ENCODE peak calls at places on chromosomes 1 and 21, in seven cellular contexts. E is cardiac fibroblast, N is body of pancreas, F is right lobe of liver, S is heart right ventricle, Q is psoas muscle, L is astrocyte. I is an unnamed sample.

GRCh38 chr1:150484861-150485260 is 2.4 kb upstream of the TARS2 start:
- DNase-seq in F (peak; percentile 14), N (no peak), Q (no peak), E (peak; percentile 54), S (no peak), L (peak; percentile 21), I (no peak)

GRCh38 chr1:184945034-184945433 is 29.3 kb downstream of the NIBAN1 start:
- DNase-seq in E (peak; percentile 61), F (no peak), Q (no peak), L (peak; percentile 33), S (no peak), N (no peak), I (no peak)

GRCh38 chr1:240030236-240030635 is 61.4 kb upstream of the FMN2 start:
- DNase-seq in Q (no peak), N (no peak), L (peak; percentile 71), F (no peak), S (no peak), E (peak; percentile 1), I (peak; percentile 10)

GRCh38 chr1:64451449-64451848 is 18.5 kb upstream of the CACHD1 start:
- DNase-seq in N (no peak), E (no peak), Q (no peak), L (no peak), F (no peak), S (no peak), I (no peak)

GRCh38 chr1:92536593-92537332 is 50.0 kb upstream of the GFI1 start:
- DNase-seq in F (no peak), Q (no peak), S (no peak), L (peak; percentile 60), E (peak; percentile 49), N (no peak), I (peak; percentile 18)

GRCh38 chr1:109625601-109626560 is 6.2 kb downstream of the AMPD2 start:
- DNase-seq in S (no peak), F (no peak), E (no peak), Q (no peak), L (no peak), N (no peak), I (no peak)

GRCh38 chr1:27057801-27058647 is 45.4 kb upstream of the TENT5B start:
- DNase-seq in L (no peak), F (no peak), E (peak; percentile 29), S (no peak), Q (no peak), N (no peak), I (no peak)

GRCh38 chr1:180935326-180936109 is 22.8 kb downstream of the KIAA1614 start:
- DNase-seq in F (peak; percentile 76), E (no peak), N (no peak), S (no peak), Q (no peak), L (no peak), I (no peak)

GRCh38 chr1:48654606-48655210 is 122.0 kb downstream of the BEND5 start:
- DNase-seq in Q (no peak), F (no peak), L (no peak), N (no peak), E (no peak), S (no peak), I (no peak)

GRCh38 chr1:110176299-110176956 is 26.1 kb downstream of the SLC6A17 start:
- DNase-seq in Q (no peak), L (no peak), F (no peak), S (peak; percentile 58), N (peak; percentile 36), E (no peak), I (no peak)

GRCh38 chr21:40335689-40336088 is 468.5 kb downstream of the PCP4 start:
- DNase-seq in Q (no peak), N (no peak), E (no peak), S (no peak), L (no peak), F (no peak), I (no peak)

GRCh38 chr21:42496839-42497202 is 797 bp upstream of the RSPH1 start:
- DNase-seq in F (no peak), S (peak; percentile 29), E (no peak), L (no peak), N (peak; percentile 49), Q (peak; percentile 53), I (no peak)

GRCh38 chr1:21436488-21437340 is 3.2 kb upstream of the NBPF3 start:
- DNase-seq in N (peak; percentile 29), S (peak; percentile 28), F (no peak), L (no peak), E (no peak), Q (no peak), I (no peak)

GRCh38 chr1:202207292-202207691 is 13.7 kb downstream of the LGR6 start:
- DNase-seq in N (no peak), L (peak; percentile 68), E (peak; percentile 86), S (peak; percentile 17), Q (no peak), F (no peak), I (peak; percentile 69)
- TF ChIP-seq CTCF in N (no peak), L (no peak), E (no peak), S (no peak), Q (no peak), F (no peak), I (peak; percentile 58)

DNA sequence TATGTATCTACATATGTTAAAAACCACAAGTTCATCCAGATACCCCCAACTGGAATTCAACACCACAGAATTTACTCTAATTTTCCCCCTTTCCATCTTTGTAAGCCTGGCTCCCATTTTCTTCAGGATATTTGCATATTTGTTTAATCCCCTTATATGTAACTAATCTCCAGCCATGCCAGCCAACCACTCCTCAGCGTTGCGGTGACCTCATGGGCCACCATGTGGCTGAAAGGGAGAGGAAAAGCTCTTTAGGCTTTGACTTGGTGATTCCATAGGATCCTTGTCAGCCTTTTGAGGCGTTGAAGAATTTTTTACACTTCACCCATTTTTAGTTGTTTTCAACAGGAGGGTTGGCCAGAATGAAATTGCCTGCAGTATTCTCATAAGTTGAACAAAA is 10.0 kb downstream of the CLDN19 start:
- DNase-seq in L (no peak), E (no peak), S (no peak), N (no peak), F (no peak), Q (no peak), I (no peak)
- TF ChIP-seq CTCF in L (no peak), E (no peak), S (no peak), N (no peak), F (no peak), Q (no peak), I (peak; percentile 11)

GRCh38 chr1:200096774-200097173 is 69.3 kb downstream of the NR5A2 start:
- DNase-seq in N (no peak), L (no peak), S (no peak), E (no peak), Q (no peak), F (no peak), I (no peak)
- TF ChIP-seq CTCF in N (no peak), L (no peak), S (no peak), E (no peak), Q (no peak), F (no peak), I (no peak)

GRCh38 chr1:214537219-214537618 is 14.2 kb downstream of the PTPN14 start:
- DNase-seq in S (no peak), E (peak; percentile 39), L (no peak), N (no peak), F (no peak), Q (no peak), I (no peak)

GRCh38 chr1:214541206-214541605 is 10.2 kb downstream of the PTPN14 start:
- DNase-seq in N (no peak), F (no peak), S (no peak), Q (no peak), L (no peak), E (no peak), I (no peak)

GRCh38 chr1:214540324-214540723 is 11.1 kb downstream of the PTPN14 start:
- DNase-seq in L (no peak), S (peak; percentile 30), E (no peak), N (no peak), F (no peak), Q (no peak), I (no peak)

GRCh38 chr1:214537872-214538473 is 13.4 kb downstream of the PTPN14 start:
- DNase-seq in S (no peak), N (no peak), E (no peak), F (no peak), Q (no peak), L (no peak), I (no peak)

DNA sequence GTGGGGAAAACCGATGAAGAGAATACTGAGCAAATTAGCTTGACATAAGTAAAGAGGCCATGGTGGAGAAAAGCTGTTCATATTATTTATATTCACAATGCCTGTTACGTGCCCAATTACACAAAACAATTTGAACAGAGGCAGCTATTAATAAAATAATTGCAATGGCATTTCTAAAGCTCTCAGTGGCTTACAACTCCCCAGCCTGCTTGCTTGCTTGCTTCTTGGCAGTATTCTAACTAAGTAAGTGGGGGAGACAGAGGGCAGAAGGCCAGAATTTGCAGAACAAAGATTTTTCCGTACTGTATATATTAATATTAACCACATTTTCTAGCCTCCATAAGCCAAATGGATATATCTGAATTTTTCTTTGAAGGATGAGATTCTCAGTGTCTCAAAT is 12.9 kb downstream of the PTPN14 start:
- DNase-seq in N (no peak), F (no peak), L (no peak), E (peak; percentile 49), Q (no peak), S (no peak), I (no peak)
- TF ChIP-seq CTCF in N (no peak), F (no peak), L (no peak), E (no peak), Q (no peak), S (no peak), I (no peak)

GRCh38 chr1:14308460-14308859 is 290.0 kb upstream of the KAZN start:
- DNase-seq in L (no peak), N (no peak), Q (no peak), F (no peak), S (no peak), E (no peak), I (no peak)

GRCh38 chr1:14314032-14314431 is 284.5 kb upstream of the KAZN start:
- DNase-seq in Q (no peak), E (peak; percentile 20), F (no peak), S (no peak), N (no peak), L (no peak), I (no peak)

GRCh38 chr1:14310491-14310890 is 288.0 kb upstream of the KAZN start:
- DNase-seq in L (no peak), N (no peak), S (no peak), E (no peak), F (no peak), Q (no peak), I (no peak)
- TF ChIP-seq CTCF in L (no peak), N (no peak), S (no peak), E (no peak), F (no peak), Q (no peak), I (no peak)

DNA sequence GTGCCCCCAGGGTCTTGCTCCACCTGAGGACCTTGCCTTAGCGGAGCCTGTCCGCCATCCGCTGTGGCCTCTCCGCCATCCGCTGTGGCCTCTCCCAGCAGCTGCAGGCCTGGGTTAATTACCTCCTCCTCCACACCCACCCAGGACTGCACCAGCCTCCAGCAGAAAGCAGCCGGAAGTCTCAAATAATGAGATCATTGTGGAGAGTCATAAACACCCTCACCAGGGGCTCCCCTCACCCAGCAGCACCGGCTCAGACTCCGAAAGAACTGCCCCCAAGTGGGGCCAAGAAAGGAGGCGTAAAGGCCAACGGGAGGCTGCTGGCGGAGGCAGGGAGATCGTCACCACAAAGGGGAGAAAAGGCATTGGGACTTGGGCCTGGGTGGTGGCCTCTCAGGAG is 10.7 kb upstream of the GPR153 start:
- DNase-seq in Q (no peak), E (no peak), N (no peak), S (no peak), F (no peak), L (peak; percentile 45), I (no peak)
- TF ChIP-seq CTCF in Q (no peak), E (no peak), N (no peak), S (no peak), F (no peak), L (no peak), I (no peak)